ENCODE peak calls at places on chromosomes 16 and 17, in ten cellular contexts. One of them, this sample, is unnamed.
A peak's percentile ranks its signal among the peaks of the same experiment; 100 is the strongest.

GRCh38 chr16:52545544-52546262 is 1.2 kb downstream of the TOX3 start:
- DNase-seq in hepatocyte: peak; percentile 27
- DNase-seq in transverse colon: no peak
- DNase-seq in HCT116: no peak
- DNase-seq in BE2C: peak; percentile 23
- DNase-seq in CD8-positive, alpha-beta T cell: no peak
- DNase-seq in right lobe of liver: peak; percentile 55
- DNase-seq in kidney: peak; percentile 77
- DNase-seq in ovary: no peak
- DNase-seq in pancreas: peak; percentile 68
- DNase-seq in this sample: no peak

GRCh38 chr17:17235212-17236174 is 1.5 kb downstream of the FLCN start:
- DNase-seq in CD8-positive, alpha-beta T cell: no peak
- DNase-seq in transverse colon: no peak
- DNase-seq in kidney: no peak
- DNase-seq in BE2C: no peak
- DNase-seq in pancreas: no peak
- DNase-seq in hepatocyte: peak; percentile 60
- DNase-seq in ovary: no peak
- DNase-seq in right lobe of liver: no peak
- DNase-seq in HCT116: no peak
- DNase-seq in this sample: no peak

GRCh38 chr17:55177159-55177913 is 87.4 kb upstream of the HLF start:
- DNase-seq in kidney: no peak
- DNase-seq in pancreas: no peak
- DNase-seq in transverse colon: no peak
- DNase-seq in hepatocyte: no peak
- DNase-seq in right lobe of liver: no peak
- DNase-seq in CD8-positive, alpha-beta T cell: no peak
- DNase-seq in HCT116: no peak
- DNase-seq in BE2C: no peak
- DNase-seq in ovary: no peak
- DNase-seq in this sample: no peak

GRCh38 chr16:17339764-17340541 is 130.8 kb downstream of the XYLT1 start:
- DNase-seq in kidney: no peak
- DNase-seq in HCT116: no peak
- DNase-seq in CD8-positive, alpha-beta T cell: no peak
- DNase-seq in transverse colon: peak; percentile 31
- DNase-seq in pancreas: no peak
- DNase-seq in ovary: no peak
- DNase-seq in right lobe of liver: no peak
- DNase-seq in hepatocyte: peak; percentile 20
- DNase-seq in BE2C: no peak
- DNase-seq in this sample: no peak

GRCh38 chr17:78940708-78941107 is 15.5 kb upstream of the TIMP2 start:
- DNase-seq in HCT116: no peak
- DNase-seq in hepatocyte: no peak
- DNase-seq in CD8-positive, alpha-beta T cell: no peak
- DNase-seq in right lobe of liver: no peak
- DNase-seq in transverse colon: no peak
- DNase-seq in BE2C: no peak
- DNase-seq in ovary: no peak
- DNase-seq in pancreas: no peak
- DNase-seq in kidney: peak; percentile 29
- DNase-seq in this sample: no peak

GRCh38 chr17:7817643-7817964 is 16.4 kb upstream of the KDM6B start:
- DNase-seq in pancreas: no peak
- DNase-seq in kidney: no peak
- DNase-seq in HCT116: no peak
- DNase-seq in BE2C: no peak
- DNase-seq in CD8-positive, alpha-beta T cell: no peak
- DNase-seq in right lobe of liver: peak; percentile 27
- DNase-seq in hepatocyte: peak; percentile 2
- DNase-seq in transverse colon: no peak
- DNase-seq in ovary: no peak
- DNase-seq in this sample: no peak

GRCh38 chr17:36755586-36755985 is 154.2 kb downstream of the MRM1 start:
- DNase-seq in BE2C: peak; percentile 66
- DNase-seq in pancreas: no peak
- DNase-seq in HCT116: peak; percentile 57
- DNase-seq in kidney: no peak
- DNase-seq in transverse colon: peak; percentile 67
- DNase-seq in hepatocyte: peak; percentile 22
- DNase-seq in CD8-positive, alpha-beta T cell: peak; percentile 8
- DNase-seq in ovary: no peak
- DNase-seq in right lobe of liver: no peak
- DNase-seq in this sample: no peak

GRCh38 chr16:4687946-4688673 is 5.3 kb upstream of the NUDT16L1 start:
- DNase-seq in kidney: no peak
- DNase-seq in BE2C: peak; percentile 83
- DNase-seq in transverse colon: no peak
- DNase-seq in pancreas: peak; percentile 53
- DNase-seq in right lobe of liver: peak; percentile 93
- DNase-seq in ovary: no peak
- DNase-seq in CD8-positive, alpha-beta T cell: no peak
- DNase-seq in HCT116: no peak
- DNase-seq in hepatocyte: peak; percentile 2
- DNase-seq in this sample: no peak

DNA sequence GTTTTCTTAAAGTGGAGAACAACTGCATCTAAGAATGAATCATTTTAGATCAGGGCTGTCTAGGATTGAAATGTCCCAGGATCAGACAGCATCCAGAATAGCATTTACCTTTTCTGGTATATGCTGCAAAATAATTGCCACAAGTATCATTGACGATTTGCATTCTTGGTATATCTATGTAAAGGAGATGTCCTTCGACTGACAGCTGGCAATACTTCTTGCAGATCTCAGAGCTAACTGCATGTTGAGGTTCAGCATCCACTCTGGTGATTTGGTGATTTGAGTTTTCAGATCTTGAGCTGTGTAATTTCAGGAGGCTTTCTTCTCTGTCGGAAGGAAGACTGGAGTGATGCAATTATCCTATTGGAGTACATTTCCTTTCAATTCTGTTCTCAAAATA is 78.1 kb upstream of the CPHXL start:
- DNase-seq in right lobe of liver: no peak
- DNase-seq in pancreas: no peak
- DNase-seq in HCT116: no peak
- DNase-seq in ovary: no peak
- DNase-seq in CD8-positive, alpha-beta T cell: no peak
- DNase-seq in BE2C: no peak
- DNase-seq in transverse colon: no peak
- DNase-seq in kidney: no peak
- DNase-seq in hepatocyte: no peak
- DNase-seq in this sample: no peak
- TF ChIP-seq CTCF in right lobe of liver: no peak
- TF ChIP-seq CTCF in pancreas: no peak
- TF ChIP-seq CTCF in HCT116: no peak
- TF ChIP-seq CTCF in ovary: no peak
- TF ChIP-seq CTCF in CD8-positive, alpha-beta T cell: no peak
- TF ChIP-seq CTCF in BE2C: no peak
- TF ChIP-seq CTCF in transverse colon: no peak
- TF ChIP-seq CTCF in kidney: no peak
- TF ChIP-seq CTCF in hepatocyte: no peak
- TF ChIP-seq CTCF in this sample: no peak

DNA sequence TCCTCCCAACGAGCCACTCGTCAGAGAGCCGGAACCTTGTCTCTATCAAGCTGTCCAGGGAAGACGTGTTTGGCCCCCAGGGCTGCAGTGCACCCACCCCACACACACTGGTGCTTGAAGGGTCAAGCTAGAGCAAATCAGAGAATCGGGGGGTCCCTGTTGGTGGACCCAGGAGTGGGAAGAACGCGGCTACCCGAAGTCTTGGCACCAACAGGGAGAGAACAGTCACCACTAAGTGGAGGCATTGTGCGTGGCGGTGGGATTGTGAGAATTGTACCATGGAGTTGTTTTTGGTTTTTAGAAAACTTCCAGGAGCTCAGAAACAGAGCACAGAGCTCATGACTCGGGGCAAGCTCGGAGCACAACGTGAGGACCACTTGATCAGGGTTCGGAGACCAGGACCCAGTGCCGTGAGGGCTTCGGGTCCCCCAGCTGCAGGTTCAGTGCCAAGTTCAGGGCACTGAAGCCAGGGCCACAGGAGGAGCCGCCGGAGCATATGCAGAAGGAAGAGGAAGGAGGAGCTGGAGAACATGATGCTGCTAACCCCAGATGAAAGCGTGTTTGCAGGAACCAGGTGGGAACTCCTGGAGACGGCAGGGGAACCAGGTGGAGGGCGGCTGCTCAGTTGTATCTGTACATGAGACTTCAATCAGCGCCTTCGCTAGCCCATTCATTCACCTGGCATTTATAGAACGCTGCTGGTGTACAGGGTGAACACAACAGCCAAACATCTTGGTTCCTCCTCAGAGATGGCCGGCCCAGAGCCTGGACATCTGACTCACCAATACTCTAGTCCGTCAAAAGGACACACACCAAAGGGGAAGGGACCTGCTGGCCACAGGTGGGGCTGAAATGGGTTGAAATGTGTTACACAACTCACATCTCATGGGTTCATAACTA is 42.8 kb downstream of the METRNL start:
- DNase-seq in CD8-positive, alpha-beta T cell: no peak
- DNase-seq in right lobe of liver: peak; percentile 44
- DNase-seq in BE2C: no peak
- DNase-seq in hepatocyte: no peak
- DNase-seq in HCT116: no peak
- DNase-seq in kidney: peak; percentile 41
- DNase-seq in pancreas: peak; percentile 40
- DNase-seq in ovary: no peak
- DNase-seq in transverse colon: no peak
- DNase-seq in this sample: no peak
- H3K4me3 ChIP-seq in CD8-positive, alpha-beta T cell: no peak overlapping the region
- H3K4me3 ChIP-seq in right lobe of liver: no peak overlapping the region
- H3K4me3 ChIP-seq in BE2C: no peak overlapping the region
- H3K4me3 ChIP-seq in hepatocyte: no peak overlapping the region
- H3K4me3 ChIP-seq in HCT116: no peak overlapping the region
- H3K4me3 ChIP-seq in kidney: no peak overlapping the region
- H3K4me3 ChIP-seq in pancreas: no peak overlapping the region
- H3K4me3 ChIP-seq in ovary: no peak overlapping the region
- H3K4me3 ChIP-seq in transverse colon: no peak overlapping the region
- H3K4me3 ChIP-seq in this sample: no peak overlapping the region

GRCh38 chr17:1776328-1776727 is 14.5 kb downstream of the SERPINF1 start:
- DNase-seq in CD8-positive, alpha-beta T cell: no peak
- DNase-seq in ovary: no peak
- DNase-seq in HCT116: no peak
- DNase-seq in kidney: no peak
- DNase-seq in right lobe of liver: no peak
- DNase-seq in hepatocyte: no peak
- DNase-seq in BE2C: no peak
- DNase-seq in pancreas: no peak
- DNase-seq in transverse colon: no peak
- DNase-seq in this sample: no peak

GRCh38 chr17:1769826-1770477 is 8.1 kb downstream of the SERPINF1 start:
- DNase-seq in transverse colon: no peak
- DNase-seq in CD8-positive, alpha-beta T cell: peak; percentile 19
- DNase-seq in BE2C: no peak
- DNase-seq in ovary: no peak
- DNase-seq in hepatocyte: peak; percentile 72
- DNase-seq in right lobe of liver: no peak
- DNase-seq in kidney: peak; percentile 66
- DNase-seq in pancreas: no peak
- DNase-seq in HCT116: no peak
- DNase-seq in this sample: no peak

GRCh38 chr17:1776857-1777256 is 15.0 kb downstream of the SERPINF1 start:
- DNase-seq in ovary: no peak
- DNase-seq in BE2C: no peak
- DNase-seq in kidney: no peak
- DNase-seq in HCT116: no peak
- DNase-seq in right lobe of liver: no peak
- DNase-seq in transverse colon: no peak
- DNase-seq in CD8-positive, alpha-beta T cell: no peak
- DNase-seq in pancreas: no peak
- DNase-seq in hepatocyte: no peak
- DNase-seq in this sample: no peak

GRCh38 chr17:1773755-1774181 is 11.9 kb downstream of the SERPINF1 start:
- DNase-seq in transverse colon: no peak
- DNase-seq in pancreas: no peak
- DNase-seq in ovary: peak; percentile 60
- DNase-seq in hepatocyte: no peak
- DNase-seq in HCT116: no peak
- DNase-seq in BE2C: no peak
- DNase-seq in kidney: peak; percentile 69
- DNase-seq in right lobe of liver: no peak
- DNase-seq in CD8-positive, alpha-beta T cell: no peak
- DNase-seq in this sample: no peak

DNA sequence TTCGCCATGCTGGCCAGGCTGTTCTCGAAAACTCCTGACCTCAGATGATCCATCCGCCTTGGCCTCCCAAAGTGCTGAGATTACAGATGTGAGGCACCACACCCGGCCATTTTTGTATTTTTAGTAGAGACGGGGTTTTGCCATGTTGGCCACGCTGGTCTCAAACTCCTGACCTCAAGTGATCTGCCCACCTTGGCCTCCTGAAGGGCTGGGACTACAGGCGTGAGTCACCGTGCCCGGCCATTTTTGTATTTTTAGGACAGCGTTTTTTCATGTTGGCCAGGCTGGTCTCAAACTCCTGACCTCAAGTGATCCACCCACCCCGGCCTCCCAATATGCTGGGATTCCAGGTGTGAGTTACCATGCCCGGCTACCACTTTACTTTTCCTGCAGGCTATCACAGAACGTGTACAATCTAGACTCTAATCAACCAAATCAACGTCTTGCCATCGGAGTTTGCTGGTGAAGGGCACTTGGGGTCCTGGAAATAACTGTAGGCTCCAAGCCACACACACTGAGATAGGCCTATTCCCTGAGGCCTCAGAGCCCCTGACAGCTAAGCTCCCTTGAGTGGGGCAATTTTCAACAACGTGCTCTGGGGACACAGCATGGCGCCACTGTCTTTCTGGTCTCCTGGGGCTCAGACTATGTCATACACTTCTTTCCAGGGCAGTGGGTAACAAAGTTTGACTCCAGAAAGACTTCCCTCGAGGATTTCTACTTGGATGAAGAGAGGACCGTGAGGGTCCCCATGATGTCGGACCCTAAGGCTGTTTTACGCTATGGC is 12.7 kb downstream of the SERPINF1 start:
- DNase-seq in hepatocyte: no peak
- DNase-seq in HCT116: no peak
- DNase-seq in ovary: no peak
- DNase-seq in right lobe of liver: no peak
- DNase-seq in pancreas: no peak
- DNase-seq in BE2C: no peak
- DNase-seq in CD8-positive, alpha-beta T cell: no peak
- DNase-seq in transverse colon: no peak
- DNase-seq in kidney: no peak
- DNase-seq in this sample: no peak
- H3K36me3 ChIP-seq in hepatocyte: no peaks in the 10 kb centered on the region
- H3K36me3 ChIP-seq in HCT116: peaks cover 9% of the 10 kb centered on the region
- H3K36me3 ChIP-seq in ovary: no peaks in the 10 kb centered on the region
- H3K36me3 ChIP-seq in right lobe of liver: peaks cover 83% of the 10 kb centered on the region
- H3K36me3 ChIP-seq in pancreas: no peaks in the 10 kb centered on the region
- H3K36me3 ChIP-seq in BE2C: no peaks in the 10 kb centered on the region
- H3K36me3 ChIP-seq in CD8-positive, alpha-beta T cell: peaks cover 5% of the 10 kb centered on the region
- H3K36me3 ChIP-seq in transverse colon: no peaks in the 10 kb centered on the region
- H3K36me3 ChIP-seq in kidney: peaks cover 2% of the 10 kb centered on the region
- H3K36me3 ChIP-seq in this sample: peaks cover 22% of the 10 kb centered on the region

GRCh38 chr16:88746511-88746910 is 38.5 kb downstream of the PIEZO1 start:
- DNase-seq in transverse colon: peak; percentile 49
- DNase-seq in pancreas: no peak
- DNase-seq in right lobe of liver: no peak
- DNase-seq in kidney: no peak
- DNase-seq in BE2C: no peak
- DNase-seq in ovary: peak; percentile 75
- DNase-seq in HCT116: no peak
- DNase-seq in hepatocyte: no peak
- DNase-seq in CD8-positive, alpha-beta T cell: no peak
- DNase-seq in this sample: no peak

GRCh38 chr16:88744839-88745521 is 38.7 kb downstream of the CTU2 start:
- DNase-seq in hepatocyte: no peak
- DNase-seq in ovary: no peak
- DNase-seq in kidney: no peak
- DNase-seq in pancreas: no peak
- DNase-seq in CD8-positive, alpha-beta T cell: no peak
- DNase-seq in right lobe of liver: no peak
- DNase-seq in BE2C: no peak
- DNase-seq in HCT116: no peak
- DNase-seq in transverse colon: no peak
- DNase-seq in this sample: no peak

GRCh38 chr16:88749358-88749757 is 35.7 kb downstream of the PIEZO1 start:
- DNase-seq in BE2C: no peak
- DNase-seq in pancreas: no peak
- DNase-seq in ovary: no peak
- DNase-seq in transverse colon: no peak
- DNase-seq in HCT116: no peak
- DNase-seq in kidney: no peak
- DNase-seq in right lobe of liver: no peak
- DNase-seq in hepatocyte: no peak
- DNase-seq in CD8-positive, alpha-beta T cell: no peak
- DNase-seq in this sample: no peak

GRCh38 chr16:88748364-88748763 is 36.7 kb downstream of the PIEZO1 start:
- DNase-seq in kidney: no peak
- DNase-seq in CD8-positive, alpha-beta T cell: no peak
- DNase-seq in BE2C: no peak
- DNase-seq in HCT116: no peak
- DNase-seq in ovary: no peak
- DNase-seq in pancreas: no peak
- DNase-seq in right lobe of liver: no peak
- DNase-seq in transverse colon: no peak
- DNase-seq in hepatocyte: no peak
- DNase-seq in this sample: no peak

GRCh38 chr16:88747588-88748301 is 37.3 kb downstream of the PIEZO1 start:
- DNase-seq in kidney: no peak
- DNase-seq in right lobe of liver: peak; percentile 74
- DNase-seq in CD8-positive, alpha-beta T cell: no peak
- DNase-seq in pancreas: no peak
- DNase-seq in transverse colon: peak; percentile 68
- DNase-seq in BE2C: no peak
- DNase-seq in hepatocyte: no peak
- DNase-seq in HCT116: peak; percentile 67
- DNase-seq in ovary: no peak
- DNase-seq in this sample: no peak
- TF ChIP-seq CTCF in kidney: no peak
- TF ChIP-seq CTCF in right lobe of liver: peak; percentile 45
- TF ChIP-seq CTCF in CD8-positive, alpha-beta T cell: no peak
- TF ChIP-seq CTCF in pancreas: no peak
- TF ChIP-seq CTCF in transverse colon: peak; percentile 47
- TF ChIP-seq CTCF in BE2C: peak; percentile 29
- TF ChIP-seq CTCF in hepatocyte: peak; percentile 6
- TF ChIP-seq CTCF in HCT116: peak; percentile 88
- TF ChIP-seq CTCF in ovary: no peak
- TF ChIP-seq CTCF in this sample: peak; percentile 41